ENCODE peak calls at places on chromosomes 2 and 18, in seven cellular contexts. One of them, this sample, is unnamed.

GRCh38 chr2:200397785-200398184 is 91.3 kb downstream of the SPATS2L start:
- DNase-seq in HFFc6: no peak
- DNase-seq in brain microvascular endothelial cell: no peak
- DNase-seq in AG09319: no peak
- DNase-seq in mesothelial cell of epicardium: no peak
- DNase-seq in CD8-positive, alpha-beta T cell: no peak
- DNase-seq in neural crest cell: no peak
- DNase-seq in this sample: no peak

GRCh38 chr2:237480988-237481387 is 6.1 kb upstream of the MLPH start:
- DNase-seq in brain microvascular endothelial cell: no peak
- DNase-seq in mesothelial cell of epicardium: no peak
- DNase-seq in CD8-positive, alpha-beta T cell: no peak
- DNase-seq in HFFc6: no peak
- DNase-seq in neural crest cell: no peak
- DNase-seq in AG09319: no peak
- DNase-seq in this sample: no peak

GRCh38 chr2:121722479-121722878 is 14.2 kb downstream of the NIFK start:
- DNase-seq in brain microvascular endothelial cell: peak; percentile 88
- DNase-seq in mesothelial cell of epicardium: no peak
- DNase-seq in neural crest cell: no peak
- DNase-seq in AG09319: no peak
- DNase-seq in HFFc6: peak; percentile 84
- DNase-seq in CD8-positive, alpha-beta T cell: no peak
- DNase-seq in this sample: peak; percentile 64

GRCh38 chr18:7904529-7904928 is 337.4 kb downstream of the PTPRM start:
- DNase-seq in HFFc6: peak; percentile 70
- DNase-seq in brain microvascular endothelial cell: peak; percentile 72
- DNase-seq in neural crest cell: no peak
- DNase-seq in AG09319: peak; percentile 24
- DNase-seq in CD8-positive, alpha-beta T cell: no peak
- DNase-seq in mesothelial cell of epicardium: no peak
- DNase-seq in this sample: peak; percentile 58

GRCh38 chr2:14831458-14831857 is 198.9 kb downstream of the LRATD1 start:
- DNase-seq in HFFc6: no peak
- DNase-seq in mesothelial cell of epicardium: no peak
- DNase-seq in AG09319: no peak
- DNase-seq in neural crest cell: no peak
- DNase-seq in CD8-positive, alpha-beta T cell: no peak
- DNase-seq in brain microvascular endothelial cell: no peak
- DNase-seq in this sample: peak; percentile 7

GRCh38 chr2:211928186-211928585 is 610.4 kb downstream of the ERBB4 start:
- DNase-seq in mesothelial cell of epicardium: no peak
- DNase-seq in brain microvascular endothelial cell: no peak
- DNase-seq in neural crest cell: no peak
- DNase-seq in AG09319: no peak
- DNase-seq in CD8-positive, alpha-beta T cell: no peak
- DNase-seq in HFFc6: no peak
- DNase-seq in this sample: no peak

GRCh38 chr2:15619938-15620337 is 28.3 kb downstream of the DDX1 start:
- DNase-seq in neural crest cell: no peak
- DNase-seq in CD8-positive, alpha-beta T cell: no peak
- DNase-seq in brain microvascular endothelial cell: no peak
- DNase-seq in AG09319: no peak
- DNase-seq in HFFc6: no peak
- DNase-seq in mesothelial cell of epicardium: no peak
- DNase-seq in this sample: no peak

GRCh38 chr2:36578343-36579296 is 19.3 kb downstream of the FEZ2 start:
- DNase-seq in mesothelial cell of epicardium: no peak
- DNase-seq in neural crest cell: no peak
- DNase-seq in AG09319: no peak
- DNase-seq in HFFc6: no peak
- DNase-seq in brain microvascular endothelial cell: no peak
- DNase-seq in CD8-positive, alpha-beta T cell: no peak
- DNase-seq in this sample: no peak

GRCh38 chr2:10534514-10535250 is 86.6 kb upstream of the ODC1 start:
- DNase-seq in CD8-positive, alpha-beta T cell: no peak
- DNase-seq in AG09319: no peak
- DNase-seq in HFFc6: peak; percentile 45
- DNase-seq in mesothelial cell of epicardium: no peak
- DNase-seq in neural crest cell: no peak
- DNase-seq in brain microvascular endothelial cell: peak; percentile 51
- DNase-seq in this sample: no peak

GRCh38 chr2:174180165-174180724 is 68.1 kb downstream of the OLA1 start:
- DNase-seq in HFFc6: peak; percentile 28
- DNase-seq in CD8-positive, alpha-beta T cell: no peak
- DNase-seq in brain microvascular endothelial cell: no peak
- DNase-seq in AG09319: no peak
- DNase-seq in mesothelial cell of epicardium: no peak
- DNase-seq in neural crest cell: no peak
- DNase-seq in this sample: no peak

GRCh38 chr2:97764559-97765263 is 51.3 kb downstream of the ZAP70 start:
- DNase-seq in neural crest cell: no peak
- DNase-seq in mesothelial cell of epicardium: no peak
- DNase-seq in AG09319: no peak
- DNase-seq in CD8-positive, alpha-beta T cell: no peak
- DNase-seq in brain microvascular endothelial cell: no peak
- DNase-seq in HFFc6: no peak
- DNase-seq in this sample: no peak

GRCh38 chr2:237500681-237501424 is 13.8 kb downstream of the MLPH start:
- DNase-seq in mesothelial cell of epicardium: no peak
- DNase-seq in brain microvascular endothelial cell: peak; percentile 100
- DNase-seq in HFFc6: peak; percentile 100
- DNase-seq in neural crest cell: no peak
- DNase-seq in AG09319: peak; percentile 63
- DNase-seq in CD8-positive, alpha-beta T cell: no peak
- DNase-seq in this sample: peak; percentile 91

GRCh38 chr2:19358242-19359020 is at the start of gene OSR1:
- DNase-seq in neural crest cell: peak; percentile 46
- DNase-seq in HFFc6: peak; percentile 62
- DNase-seq in mesothelial cell of epicardium: peak; percentile 69
- DNase-seq in AG09319: peak; percentile 83
- DNase-seq in CD8-positive, alpha-beta T cell: no peak
- DNase-seq in brain microvascular endothelial cell: peak; percentile 75
- DNase-seq in this sample: peak; percentile 94

GRCh38 chr2:47007221-47007825 is 91.7 kb upstream of the MCFD2 start:
- DNase-seq in AG09319: no peak
- DNase-seq in CD8-positive, alpha-beta T cell: no peak
- DNase-seq in brain microvascular endothelial cell: no peak
- DNase-seq in mesothelial cell of epicardium: no peak
- DNase-seq in HFFc6: no peak
- DNase-seq in neural crest cell: no peak
- DNase-seq in this sample: no peak

GRCh38 chr2:174874081-174874480 is 109.8 kb upstream of the CHRNA1 start:
- DNase-seq in brain microvascular endothelial cell: no peak
- DNase-seq in AG09319: no peak
- DNase-seq in HFFc6: no peak
- DNase-seq in neural crest cell: no peak
- DNase-seq in CD8-positive, alpha-beta T cell: no peak
- DNase-seq in mesothelial cell of epicardium: no peak
- DNase-seq in this sample: no peak

GRCh38 chr18:36203360-36203895 is 16.1 kb downstream of the MOCOS start:
- DNase-seq in HFFc6: no peak
- DNase-seq in mesothelial cell of epicardium: no peak
- DNase-seq in neural crest cell: no peak
- DNase-seq in AG09319: no peak
- DNase-seq in CD8-positive, alpha-beta T cell: no peak
- DNase-seq in brain microvascular endothelial cell: no peak
- DNase-seq in this sample: no peak

GRCh38 chr18:6561893-6562292 is 147.2 kb upstream of the L3MBTL4 start:
- DNase-seq in AG09319: no peak
- DNase-seq in brain microvascular endothelial cell: no peak
- DNase-seq in CD8-positive, alpha-beta T cell: no peak
- DNase-seq in mesothelial cell of epicardium: no peak
- DNase-seq in HFFc6: no peak
- DNase-seq in neural crest cell: no peak
- DNase-seq in this sample: no peak

GRCh38 chr2:24411488-24412146 is 51.3 kb upstream of the ITSN2 start:
- DNase-seq in CD8-positive, alpha-beta T cell: no peak
- DNase-seq in AG09319: no peak
- DNase-seq in neural crest cell: peak; percentile 33
- DNase-seq in HFFc6: no peak
- DNase-seq in brain microvascular endothelial cell: no peak
- DNase-seq in mesothelial cell of epicardium: no peak
- DNase-seq in this sample: no peak

GRCh38 chr2:95281071-95281470 is 6.8 kb downstream of the PROM2 start:
- DNase-seq in HFFc6: no peak
- DNase-seq in brain microvascular endothelial cell: no peak
- DNase-seq in neural crest cell: no peak
- DNase-seq in CD8-positive, alpha-beta T cell: no peak
- DNase-seq in AG09319: no peak
- DNase-seq in mesothelial cell of epicardium: no peak
- DNase-seq in this sample: no peak

GRCh38 chr2:241637233-241638062 is at the start of gene ATG4B:
- DNase-seq in AG09319: peak; percentile 62
- DNase-seq in CD8-positive, alpha-beta T cell: peak; percentile 76
- DNase-seq in mesothelial cell of epicardium: peak; percentile 79
- DNase-seq in brain microvascular endothelial cell: peak; percentile 64
- DNase-seq in HFFc6: peak; percentile 75
- DNase-seq in neural crest cell: peak; percentile 77
- DNase-seq in this sample: peak; percentile 94

GRCh38 chr2:125512313-125512712 is 1143.6 kb upstream of the GYPC start:
- DNase-seq in CD8-positive, alpha-beta T cell: no peak
- DNase-seq in neural crest cell: no peak
- DNase-seq in AG09319: no peak
- DNase-seq in brain microvascular endothelial cell: no peak
- DNase-seq in mesothelial cell of epicardium: no peak
- DNase-seq in HFFc6: no peak
- DNase-seq in this sample: no peak

GRCh38 chr2:53952519-53952918 is 18.3 kb downstream of the PSME4 start:
- DNase-seq in CD8-positive, alpha-beta T cell: no peak
- DNase-seq in HFFc6: no peak
- DNase-seq in AG09319: no peak
- DNase-seq in neural crest cell: no peak
- DNase-seq in mesothelial cell of epicardium: no peak
- DNase-seq in brain microvascular endothelial cell: no peak
- DNase-seq in this sample: no peak